ENCODE peak calls at places on chromosome 21, in nine cellular contexts. X, A, H, G, J, V, F, P and T are unnamed samples.

GRCh38 chr21:33063365-33063883 is 6.5 kb upstream of the OLIG1 start:
- DNase-seq in X (no peak), A (no peak), H (no peak), G (no peak), J (no peak), V (no peak), F (no peak), P (no peak), T (no peak)

GRCh38 chr21:20463362-20463761 is 534.8 kb upstream of the NCAM2 start:
- DNase-seq in X (no peak), A (no peak), H (no peak), G (no peak), J (no peak), V (no peak), F (no peak), P (no peak), T (no peak)

GRCh38 chr21:31927872-31928476 is 55.2 kb downstream of the HUNK start:
- DNase-seq in X (no peak), A (no peak), H (no peak), G (no peak), J (no peak), V (no peak), F (no peak), P (no peak), T (no peak)

GRCh38 chr21:31293986-31294385 is 50.1 kb downstream of the TIAM1 start:
- DNase-seq in X (no peak), A (peak; percentile 92), H (no peak), G (peak; percentile 69), J (no peak), V (no peak), F (peak; percentile 88), P (no peak), T (no peak)

GRCh38 chr21:16002872-16003466 is 273.2 kb downstream of the USP25 start:
- DNase-seq in X (no peak), A (no peak), H (no peak), G (no peak), J (no peak), V (no peak), F (peak; percentile 14), P (no peak), T (no peak)

GRCh38 chr21:15332572-15332971 is 267.8 kb upstream of the NRIP1 start:
- DNase-seq in X (no peak), A (no peak), H (no peak), G (no peak), J (no peak), V (no peak), F (no peak), P (no peak), T (no peak)

GRCh38 chr21:41993744-41994143 is 16.4 kb downstream of the ZBTB21 start:
- DNase-seq in X (peak; percentile 43), A (no peak), H (no peak), G (no peak), J (no peak), V (no peak), F (peak; percentile 84), P (no peak), T (no peak)

GRCh38 chr21:20877976-20878375 is 120.2 kb upstream of the NCAM2 start:
- DNase-seq in X (no peak), A (no peak), H (no peak), G (no peak), J (no peak), V (no peak), F (no peak), P (no peak), T (no peak)

GRCh38 chr21:16193758-16194606 is 464.2 kb downstream of the USP25 start:
- DNase-seq in X (peak; percentile 77), A (peak; percentile 26), H (peak; percentile 55), G (no peak), J (no peak), V (no peak), F (peak; percentile 66), P (peak; percentile 61), T (no peak)

GRCh38 chr21:25561668-25562641 is 45.3 kb downstream of the MRPL39 start:
- DNase-seq in X (peak; percentile 44), A (peak; percentile 89), H (peak; percentile 69), G (peak; percentile 86), J (peak; percentile 51), V (no peak), F (peak; percentile 46), P (peak; percentile 81), T (peak; percentile 64)

GRCh38 chr21:42006765-42007164 is 3.4 kb downstream of the ZBTB21 start:
- DNase-seq in X (no peak), A (no peak), H (no peak), G (no peak), J (no peak), V (no peak), F (no peak), P (no peak), T (no peak)

GRCh38 chr21:16186742-16187141 is 457.0 kb downstream of the USP25 start:
- DNase-seq in X (no peak), A (no peak), H (no peak), G (no peak), J (no peak), V (no peak), F (no peak), P (no peak), T (no peak)

GRCh38 chr21:44374601-44375280 is 21.3 kb downstream of the TRPM2 start:
- DNase-seq in X (no peak), A (no peak), H (no peak), G (no peak), J (no peak), V (no peak), F (no peak), P (no peak), T (no peak)

GRCh38 chr21:41168391-41169257 is 664 bp downstream of the BACE2 start:
- DNase-seq in X (peak; percentile 84), A (peak; percentile 81), H (peak; percentile 59), G (peak; percentile 28), J (peak; percentile 63), V (peak; percentile 50), F (no peak), P (peak; percentile 55), T (no peak)

GRCh38 chr21:28333455-28334108 is 659.1 kb downstream of the LTN1 start:
- DNase-seq in X (no peak), A (no peak), H (no peak), G (no peak), J (no peak), V (no peak), F (peak; percentile 31), P (no peak), T (no peak)

GRCh38 chr21:15149825-15150224 is 85.0 kb upstream of the NRIP1 start:
- DNase-seq in X (no peak), A (no peak), H (no peak), G (no peak), J (no peak), V (no peak), F (no peak), P (no peak), T (no peak)

GRCh38 chr21:30340714-30341573 is 3.5 kb upstream of the KRTAP27-1 start:
- DNase-seq in X (peak; percentile 33), A (peak; percentile 51), H (peak; percentile 57), G (peak; percentile 47), J (no peak), V (peak; percentile 15), F (no peak), P (peak; percentile 45), T (no peak)

GRCh38 chr21:20661221-20661620 is 337.0 kb upstream of the NCAM2 start:
- DNase-seq in X (no peak), A (no peak), H (no peak), G (no peak), J (no peak), V (no peak), F (no peak), P (no peak), T (no peak)